ENCODE peak calls at places on chromosomes 13 and 19, in six cellular contexts. One of them, this sample, is unnamed.
A peak's percentile ranks its signal among the peaks of the same experiment; 100 is the strongest.

GRCh38 chr19:32971012-32971595 is 654 bp downstream of the CEP89 start:
- DNase-seq in naive B cell: no peak
- DNase-seq in sigmoid colon: peak; percentile 64
- DNase-seq in activated naive CD4-positive, alpha-beta T cell: no peak
- DNase-seq in anterior cingulate cortex: no peak
- DNase-seq in neural crest cell: no peak
- DNase-seq in this sample: no peak

GRCh38 chr13:51721485-51721884 is 82.5 kb downstream of the DHRS12 start:
- DNase-seq in anterior cingulate cortex: no peak
- DNase-seq in activated naive CD4-positive, alpha-beta T cell: no peak
- DNase-seq in neural crest cell: no peak
- DNase-seq in sigmoid colon: peak; percentile 71
- DNase-seq in naive B cell: no peak
- DNase-seq in this sample: no peak

GRCh38 chr19:6693056-6693471 is 23.1 kb upstream of the TNFSF14 start:
- DNase-seq in anterior cingulate cortex: no peak
- DNase-seq in sigmoid colon: no peak
- DNase-seq in naive B cell: no peak
- DNase-seq in activated naive CD4-positive, alpha-beta T cell: no peak
- DNase-seq in neural crest cell: no peak
- DNase-seq in this sample: no peak

GRCh38 chr19:27744926-27745844 is 1467.8 kb downstream of the UQCRFS1 start:
- DNase-seq in neural crest cell: no peak
- DNase-seq in activated naive CD4-positive, alpha-beta T cell: no peak
- DNase-seq in sigmoid colon: peak; percentile 20
- DNase-seq in naive B cell: no peak
- DNase-seq in anterior cingulate cortex: no peak
- DNase-seq in this sample: no peak

GRCh38 chr13:113765241-113765910 is 6.3 kb downstream of the TMEM255B start:
- DNase-seq in naive B cell: no peak
- DNase-seq in sigmoid colon: peak; percentile 28
- DNase-seq in anterior cingulate cortex: no peak
- DNase-seq in neural crest cell: no peak
- DNase-seq in activated naive CD4-positive, alpha-beta T cell: no peak
- DNase-seq in this sample: no peak

GRCh38 chr13:61608138-61608537 is 192.5 kb upstream of the PCDH20 start:
- DNase-seq in anterior cingulate cortex: no peak
- DNase-seq in activated naive CD4-positive, alpha-beta T cell: no peak
- DNase-seq in naive B cell: no peak
- DNase-seq in neural crest cell: no peak
- DNase-seq in sigmoid colon: no peak
- DNase-seq in this sample: no peak

GRCh38 chr19:42175952-42176648 is 41.4 kb downstream of the DEDD2 start:
- DNase-seq in neural crest cell: peak; percentile 20
- DNase-seq in activated naive CD4-positive, alpha-beta T cell: no peak
- DNase-seq in sigmoid colon: no peak
- DNase-seq in anterior cingulate cortex: peak; percentile 7
- DNase-seq in naive B cell: no peak
- DNase-seq in this sample: no peak

GRCh38 chr13:101942535-101943157 is 459.2 kb downstream of the FGF14 start:
- DNase-seq in activated naive CD4-positive, alpha-beta T cell: no peak
- DNase-seq in sigmoid colon: no peak
- DNase-seq in naive B cell: no peak
- DNase-seq in anterior cingulate cortex: no peak
- DNase-seq in neural crest cell: no peak
- DNase-seq in this sample: no peak

GRCh38 chr13:111893071-111893606 is 173.8 kb upstream of the SOX1 start:
- DNase-seq in anterior cingulate cortex: peak; percentile 22
- DNase-seq in naive B cell: no peak
- DNase-seq in neural crest cell: peak; percentile 64
- DNase-seq in sigmoid colon: no peak
- DNase-seq in activated naive CD4-positive, alpha-beta T cell: no peak
- DNase-seq in this sample: no peak

GRCh38 chr19:13978306-13978705 is 26.0 kb downstream of the DCAF15 start:
- DNase-seq in anterior cingulate cortex: peak; percentile 18
- DNase-seq in sigmoid colon: peak; percentile 94
- DNase-seq in activated naive CD4-positive, alpha-beta T cell: no peak
- DNase-seq in naive B cell: no peak
- DNase-seq in neural crest cell: peak; percentile 67
- DNase-seq in this sample: no peak

GRCh38 chr13:110245421-110245899 is 61.5 kb downstream of the COL4A1 start:
- DNase-seq in activated naive CD4-positive, alpha-beta T cell: no peak
- DNase-seq in anterior cingulate cortex: no peak
- DNase-seq in naive B cell: no peak
- DNase-seq in sigmoid colon: no peak
- DNase-seq in neural crest cell: no peak
- DNase-seq in this sample: no peak

GRCh38 chr19:32287811-32288227 is 57.6 kb upstream of the ZNF507 start:
- DNase-seq in naive B cell: no peak
- DNase-seq in activated naive CD4-positive, alpha-beta T cell: no peak
- DNase-seq in neural crest cell: peak; percentile 59
- DNase-seq in sigmoid colon: peak; percentile 79
- DNase-seq in anterior cingulate cortex: peak; percentile 20
- DNase-seq in this sample: no peak

GRCh38 chr19:29089315-29089855 is 123.6 kb downstream of the UQCRFS1 start:
- DNase-seq in anterior cingulate cortex: no peak
- DNase-seq in activated naive CD4-positive, alpha-beta T cell: no peak
- DNase-seq in naive B cell: no peak
- DNase-seq in neural crest cell: no peak
- DNase-seq in sigmoid colon: no peak
- DNase-seq in this sample: no peak

GRCh38 chr13:89490661-89491060 is 1819.5 kb downstream of the SLITRK5 start:
- DNase-seq in neural crest cell: no peak
- DNase-seq in activated naive CD4-positive, alpha-beta T cell: no peak
- DNase-seq in naive B cell: no peak
- DNase-seq in sigmoid colon: no peak
- DNase-seq in anterior cingulate cortex: no peak
- DNase-seq in this sample: no peak

GRCh38 chr19:16825312-16826168 is 3.7 kb upstream of the SIN3B start:
- DNase-seq in sigmoid colon: peak; percentile 85
- DNase-seq in neural crest cell: no peak
- DNase-seq in activated naive CD4-positive, alpha-beta T cell: no peak
- DNase-seq in anterior cingulate cortex: peak; percentile 28
- DNase-seq in naive B cell: no peak
- DNase-seq in this sample: no peak

GRCh38 chr13:86741762-86742285 is 929.3 kb upstream of the SLITRK5 start:
- DNase-seq in anterior cingulate cortex: no peak
- DNase-seq in sigmoid colon: no peak
- DNase-seq in neural crest cell: no peak
- DNase-seq in naive B cell: no peak
- DNase-seq in activated naive CD4-positive, alpha-beta T cell: no peak
- DNase-seq in this sample: no peak

GRCh38 chr13:36915891-36916640 is 4.0 kb downstream of the SMAD9 start:
- DNase-seq in naive B cell: no peak
- DNase-seq in anterior cingulate cortex: no peak
- DNase-seq in activated naive CD4-positive, alpha-beta T cell: no peak
- DNase-seq in sigmoid colon: no peak
- DNase-seq in neural crest cell: no peak
- DNase-seq in this sample: no peak

GRCh38 chr13:95627590-95627989 is 16.9 kb downstream of the DZIP1 start:
- DNase-seq in anterior cingulate cortex: no peak
- DNase-seq in activated naive CD4-positive, alpha-beta T cell: no peak
- DNase-seq in sigmoid colon: no peak
- DNase-seq in neural crest cell: no peak
- DNase-seq in naive B cell: no peak
- DNase-seq in this sample: no peak

GRCh38 chr13:22757530-22758120 is 423.2 kb upstream of the SGCG start:
- DNase-seq in sigmoid colon: no peak
- DNase-seq in anterior cingulate cortex: no peak
- DNase-seq in naive B cell: no peak
- DNase-seq in activated naive CD4-positive, alpha-beta T cell: no peak
- DNase-seq in neural crest cell: no peak
- DNase-seq in this sample: no peak

GRCh38 chr13:101654916-101655315 is 202.4 kb downstream of the ITGBL1 start:
- DNase-seq in neural crest cell: no peak
- DNase-seq in activated naive CD4-positive, alpha-beta T cell: no peak
- DNase-seq in naive B cell: no peak
- DNase-seq in sigmoid colon: no peak
- DNase-seq in anterior cingulate cortex: no peak
- DNase-seq in this sample: no peak

GRCh38 chr19:42606660-42607351 is 12.1 kb upstream of the CEACAM8 start:
- DNase-seq in neural crest cell: peak; percentile 60
- DNase-seq in naive B cell: peak; percentile 12
- DNase-seq in sigmoid colon: no peak
- DNase-seq in anterior cingulate cortex: peak; percentile 18
- DNase-seq in activated naive CD4-positive, alpha-beta T cell: peak; percentile 4
- DNase-seq in this sample: no peak

GRCh38 chr13:79435549-79435948 is 29.5 kb upstream of the RBM26 start:
- DNase-seq in naive B cell: no peak
- DNase-seq in neural crest cell: no peak
- DNase-seq in sigmoid colon: no peak
- DNase-seq in activated naive CD4-positive, alpha-beta T cell: no peak
- DNase-seq in anterior cingulate cortex: no peak
- DNase-seq in this sample: no peak

GRCh38 chr19:2167896-2168618 is 4.3 kb downstream of the DOT1L start:
- DNase-seq in activated naive CD4-positive, alpha-beta T cell: no peak
- DNase-seq in anterior cingulate cortex: peak; percentile 16
- DNase-seq in naive B cell: peak; percentile 85
- DNase-seq in neural crest cell: no peak
- DNase-seq in sigmoid colon: peak; percentile 78
- DNase-seq in this sample: no peak

GRCh38 chr13:31631071-31631470 is 108.3 kb upstream of the RXFP2 start:
- DNase-seq in anterior cingulate cortex: no peak
- DNase-seq in activated naive CD4-positive, alpha-beta T cell: no peak
- DNase-seq in neural crest cell: no peak
- DNase-seq in naive B cell: no peak
- DNase-seq in sigmoid colon: no peak
- DNase-seq in this sample: no peak

GRCh38 chr19:49142866-49143335 is 12.3 kb downstream of the HRC start:
- DNase-seq in anterior cingulate cortex: peak; percentile 84
- DNase-seq in sigmoid colon: peak; percentile 95
- DNase-seq in activated naive CD4-positive, alpha-beta T cell: peak; percentile 24
- DNase-seq in naive B cell: peak; percentile 51
- DNase-seq in neural crest cell: peak; percentile 90
- DNase-seq in this sample: no peak

GRCh38 chr19:4124638-4125037 is 716 bp upstream of the MAP2K2 start:
- DNase-seq in anterior cingulate cortex: no peak
- DNase-seq in naive B cell: no peak
- DNase-seq in neural crest cell: no peak
- DNase-seq in sigmoid colon: no peak
- DNase-seq in activated naive CD4-positive, alpha-beta T cell: no peak
- DNase-seq in this sample: no peak